ENCODE peak calls at places on chromosome 22, in nine cellular contexts. K is neural progenitor cell; H is CD4-positive, alpha-beta T cell; B is DND-41; R is brain microvascular endothelial cell; G is AG04450; P is coronary artery; D is SJSA1; X is esophagus muscularis mucosa. J is an unnamed sample.

GRCh38 chr22:23068096-23068831 is 2.1 kb upstream of the GNAZ start:
- DNase-seq in K (no peak), H (no peak), B (no peak), R (no peak), G (no peak), P (peak), D (no peak), X (no peak), J (no peak)

GRCh38 chr22:21952586-21953571 is at the start of gene PPM1F:
- DNase-seq in K (peak), H (peak), B (peak), R (peak), G (peak), P (peak), D (peak), X (peak), J (peak)

GRCh38 chr22:42856179-42856864 is 751 bp downstream of the ARFGAP3 start:
- DNase-seq in K (peak), H (peak), B (peak), R (no peak), G (no peak), P (peak), D (peak), X (no peak), J (peak)

GRCh38 chr22:35477911-35478582 is 62.6 kb upstream of the RASD2 start:
- DNase-seq in K (no peak), H (no peak), B (no peak), R (peak), G (peak), P (no peak), D (peak), X (no peak), J (no peak)

GRCh38 chr22:50175191-50175461 is 4.6 kb downstream of the PANX2 start:
- DNase-seq in K (no peak), H (no peak), B (no peak), R (no peak), G (no peak), P (no peak), D (no peak), X (no peak), J (no peak)

GRCh38 chr22:23762866-23763578 is at the start of gene C22orf15:
- DNase-seq in K (peak), H (no peak), B (peak), R (no peak), G (no peak), P (no peak), D (peak), X (peak), J (no peak)

GRCh38 chr22:22235564-22235963 is 9.0 kb upstream of the VPREB1 start:
- DNase-seq in K (peak), H (peak), B (peak), R (no peak), G (no peak), P (no peak), D (no peak), X (peak), J (no peak)

GRCh38 chr22:49205401-49205800 is 622.3 kb downstream of the BRD1 start:
- DNase-seq in K (no peak), H (no peak), B (no peak), R (no peak), G (no peak), P (peak), D (no peak), X (no peak), J (no peak)

GRCh38 chr22:31148953-31149627 is 8.8 kb upstream of the PLA2G3 start:
- DNase-seq in K (peak), H (peak), B (peak), R (peak), G (peak), P (peak), D (peak), X (no peak), J (peak)

GRCh38 chr22:24950272-24950902 is 2.1 kb upstream of the KIAA1671 start:
- DNase-seq in K (peak), H (no peak), B (no peak), R (peak), G (no peak), P (no peak), D (no peak), X (no peak), J (no peak)

GRCh38 chr22:24953294-24954113 is 988 bp downstream of the KIAA1671 start:
- DNase-seq in K (peak), H (no peak), B (no peak), R (no peak), G (no peak), P (no peak), D (no peak), X (no peak), J (no peak)

GRCh38 chr22:24952837-24953293 is 349 bp downstream of the KIAA1671 start:
- DNase-seq in K (peak), H (no peak), B (no peak), R (peak), G (no peak), P (peak), D (peak), X (no peak), J (no peak)

GRCh38 chr22:24954114-24954463 is 1.6 kb downstream of the KIAA1671 start:
- DNase-seq in K (peak), H (no peak), B (no peak), R (no peak), G (no peak), P (no peak), D (no peak), X (no peak), J (no peak)

GRCh38 chr22:24951942-24952836 is at the start of gene KIAA1671:
- DNase-seq in K (peak), H (peak), B (no peak), R (peak), G (no peak), P (peak), D (peak), X (no peak), J (peak)
- H3K27ac ChIP-seq in K (peak), H (no peak), B (no peak), R (no peak), G (no peak), P (peak), D (no peak), X (peak), J (no peak)

GRCh38 chr22:38176170-38176741 is 5.4 kb downstream of the PLA2G6 start:
- DNase-seq in K (no peak), H (peak), B (no peak), R (peak), G (peak), P (peak), D (peak), X (no peak), J (peak)
- H3K27ac ChIP-seq in K (no peak), H (no peak), B (no peak), R (peak), G (peak), P (no peak), D (peak), X (peak), J (no peak)

GRCh38 chr22:39473856-39474255 is 17.0 kb downstream of the MGAT3 start:
- DNase-seq in K (no peak), H (no peak), B (no peak), R (no peak), G (no peak), P (no peak), D (no peak), X (no peak), J (no peak)
- H3K27ac ChIP-seq in K (no peak), H (no peak), B (no peak), R (no peak), G (peak), P (no peak), D (peak), X (no peak), J (no peak)

DNA sequence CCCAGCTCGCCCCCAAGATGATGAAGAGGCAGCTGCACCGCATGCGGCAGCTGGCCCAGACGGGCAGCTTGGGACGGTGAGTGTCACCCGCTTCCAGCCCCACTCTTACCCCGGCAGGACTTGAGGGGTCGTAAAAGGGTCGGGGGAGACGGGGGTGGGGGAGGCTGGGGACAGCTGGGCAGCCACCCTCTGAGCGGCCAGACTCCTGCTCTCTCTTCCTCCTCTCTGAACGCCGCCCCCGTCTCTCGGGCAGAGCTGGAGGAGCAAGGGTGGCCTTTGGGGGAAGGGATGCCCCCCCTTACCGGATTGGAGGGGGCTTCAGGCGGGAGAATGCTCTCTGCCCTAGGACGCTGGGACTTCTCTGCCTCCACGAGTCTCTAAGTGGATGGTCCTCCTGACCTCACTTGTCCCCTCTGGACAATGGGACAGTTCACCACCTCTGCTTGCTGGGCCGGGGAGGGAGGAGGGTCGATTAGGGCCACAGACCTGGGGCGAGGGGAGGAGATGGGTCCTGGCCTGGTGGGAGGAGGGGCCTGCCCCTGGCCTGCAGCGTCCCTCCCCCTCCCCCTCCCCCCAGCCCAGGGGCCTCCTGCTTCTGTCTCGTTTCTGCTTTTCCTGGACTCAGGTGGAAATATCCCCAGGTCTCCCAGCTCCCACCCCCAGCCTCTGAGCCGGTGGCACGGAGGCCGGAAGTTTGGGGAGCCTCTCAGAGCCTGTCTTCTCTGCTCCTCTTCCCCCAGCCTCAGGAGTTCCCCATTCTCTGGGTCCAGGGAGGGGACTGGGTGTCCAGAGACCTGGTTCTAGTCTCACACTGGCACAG is 512 bp downstream of the SH3BP1 start:
- DNase-seq in K (peak), H (no peak), B (peak), R (no peak), G (no peak), P (no peak), D (no peak), X (no peak), J (no peak)
- H3K27ac ChIP-seq in K (no peak), H (peak), B (peak), R (no peak), G (peak), P (no peak), D (no peak), X (peak), J (peak)

GRCh38 chr22:46659791-46660186 is 39.6 kb downstream of the GRAMD4 start:
- DNase-seq in K (no peak), H (no peak), B (no peak), R (no peak), G (no peak), P (no peak), D (no peak), X (no peak), J (no peak)
- H3K27ac ChIP-seq in K (no peak), H (no peak), B (peak), R (no peak), G (no peak), P (no peak), D (no peak), X (no peak), J (no peak)

DNA sequence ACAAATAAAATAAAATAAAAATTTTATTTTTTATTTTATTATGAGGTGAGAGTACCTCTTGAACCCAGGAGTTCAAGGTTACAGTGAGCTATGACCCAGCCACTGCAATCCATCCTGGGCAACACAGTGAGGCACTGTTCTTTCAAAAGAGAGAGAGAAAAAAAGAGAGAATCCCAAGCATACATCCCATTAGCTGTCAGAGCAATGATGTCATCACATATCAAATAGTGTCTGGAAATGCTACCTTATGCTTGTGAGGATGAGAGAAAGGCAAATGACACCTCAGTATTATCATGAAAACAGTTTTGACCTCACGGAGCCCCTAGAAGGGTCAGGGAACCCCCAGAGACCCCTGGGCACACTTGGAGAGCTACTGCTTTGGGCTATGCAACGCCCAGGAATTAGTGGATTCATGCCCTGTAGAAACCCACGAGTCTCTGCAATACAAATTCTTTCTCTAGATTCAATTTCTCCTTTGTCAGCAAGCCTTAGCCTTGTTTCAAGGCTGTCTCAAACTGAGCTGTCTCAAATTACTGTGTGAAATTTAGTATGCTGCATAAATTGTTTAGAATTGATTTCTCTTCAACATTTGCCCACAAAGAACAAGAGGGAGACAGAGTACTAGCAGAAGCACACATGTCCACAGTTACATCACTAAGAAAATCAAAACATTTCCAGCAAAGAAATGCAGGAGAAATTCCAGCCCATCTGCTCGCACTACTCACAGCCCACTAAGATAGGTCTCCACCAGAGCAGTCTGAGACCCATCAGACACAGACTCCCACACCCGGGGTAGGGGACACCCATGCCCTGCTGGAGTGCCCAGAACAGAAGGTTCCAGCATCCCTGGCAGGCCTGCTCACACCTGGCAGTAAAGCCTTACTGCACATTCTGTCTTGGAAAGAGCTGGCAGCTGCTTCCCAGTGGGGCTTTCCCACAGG is 18.1 kb downstream of the DGCR2 start:
- DNase-seq in K (no peak), H (no peak), B (no peak), R (no peak), G (peak), P (no peak), D (no peak), X (no peak), J (no peak)
- H3K27ac ChIP-seq in K (no peak), H (no peak), B (no peak), R (no peak), G (peak), P (no peak), D (no peak), X (peak), J (no peak)

GRCh38 chr22:37482244-37482643 is 3.9 kb downstream of the MFNG start:
- DNase-seq in K (no peak), H (no peak), B (no peak), R (no peak), G (no peak), P (no peak), D (no peak), X (no peak), J (no peak)

GRCh38 chr22:37483594-37484114 is 2.5 kb downstream of the MFNG start:
- DNase-seq in K (no peak), H (no peak), B (peak), R (no peak), G (no peak), P (no peak), D (no peak), X (no peak), J (no peak)

GRCh38 chr22:37480387-37481346 is 5.5 kb downstream of the MFNG start:
- DNase-seq in K (no peak), H (no peak), B (no peak), R (no peak), G (no peak), P (no peak), D (no peak), X (no peak), J (no peak)

GRCh38 chr22:37483050-37483449 is 3.1 kb downstream of the MFNG start:
- DNase-seq in K (no peak), H (no peak), B (no peak), R (no peak), G (no peak), P (no peak), D (no peak), X (no peak), J (no peak)

GRCh38 chr22:37481347-37481907 is 4.8 kb downstream of the MFNG start:
- DNase-seq in K (no peak), H (no peak), B (no peak), R (no peak), G (no peak), P (no peak), D (no peak), X (no peak), J (no peak)
- H3K27ac ChIP-seq in K (no peak), H (peak), B (no peak), R (no peak), G (no peak), P (no peak), D (no peak), X (no peak), J (peak)

J was measured in CD4-positive, CD25-positive, alpha-beta regulatory T cell.